ENCODE peak calls at places on chromosome 11, in six cellular contexts. Q is fibroblast of mammary gland, V is heart left ventricle, A is PC-3, I is epithelial cell of esophagus, D is WTC11. K is an unnamed sample.

GRCh38 chr11:133081730-133082452 is 450.4 kb downstream of the OPCML start:
- DNase-seq in Q (no peak), V (no peak), A (no peak), I (no peak), D (no peak), K (no peak)

GRCh38 chr11:124867700-124868099 is 2.5 kb downstream of the ROBO3 start:
- DNase-seq in Q (peak), V (peak), A (peak), I (peak), D (peak), K (no peak)

GRCh38 chr11:43835104-43835503 is 45.5 kb upstream of the ALKBH3 start:
- DNase-seq in Q (no peak), V (no peak), A (no peak), I (no peak), D (no peak), K (no peak)

GRCh38 chr11:48007677-48008076 is 27.3 kb downstream of the PTPRJ start:
- DNase-seq in Q (no peak), V (peak), A (no peak), I (no peak), D (no peak), K (no peak)

GRCh38 chr11:76232026-76232665 is 25.8 kb upstream of the WNT11 start:
- DNase-seq in Q (no peak), V (no peak), A (no peak), I (no peak), D (no peak), K (no peak)

GRCh38 chr11:17651681-17652080 is 67.7 kb upstream of the MYOD1 start:
- DNase-seq in Q (no peak), V (no peak), A (no peak), I (no peak), D (no peak), K (no peak)

GRCh38 chr11:61163714-61164609 is 2.7 kb upstream of the VPS37C start:
- DNase-seq in Q (no peak), V (no peak), A (no peak), I (no peak), D (no peak), K (no peak)

GRCh38 chr11:82682003-82682751 is 51.5 kb downstream of the FAM181B start:
- DNase-seq in Q (peak), V (no peak), A (peak), I (peak), D (peak), K (no peak)

GRCh38 chr11:34176980-34177319 is 71.5 kb downstream of the NAT10 start:
- DNase-seq in Q (no peak), V (no peak), A (no peak), I (no peak), D (no peak), K (no peak)

GRCh38 chr11:110894224-110894623 is 182.0 kb upstream of the ARHGAP20 start:
- DNase-seq in Q (no peak), V (no peak), A (no peak), I (no peak), D (no peak), K (no peak)

GRCh38 chr11:69369945-69370344 is 76.0 kb downstream of the MYEOV start:
- DNase-seq in Q (no peak), V (no peak), A (no peak), I (no peak), D (no peak), K (no peak)

GRCh38 chr11:14021738-14022137 is 59.2 kb downstream of the SPON1 start:
- DNase-seq in Q (no peak), V (no peak), A (no peak), I (no peak), D (no peak), K (no peak)

GRCh38 chr11:26599421-26599820 is 27.4 kb upstream of the MUC15 start:
- DNase-seq in Q (peak), V (no peak), A (no peak), I (peak), D (no peak), K (no peak)

GRCh38 chr11:70319694-70320093 is 49.2 kb downstream of the PPFIA1 start:
- DNase-seq in Q (no peak), V (peak), A (no peak), I (no peak), D (no peak), K (no peak)

GRCh38 chr11:61695917-61696316 is 15.7 kb downstream of the DAGLA start:
- DNase-seq in Q (peak), V (peak), A (peak), I (peak), D (no peak), K (no peak)

GRCh38 chr11:47003180-47003877 is 66.8 kb downstream of the CSTPP1 start:
- DNase-seq in Q (peak), V (peak), A (no peak), I (no peak), D (no peak), K (no peak)

GRCh38 chr11:132997396-132997795 is 534.9 kb downstream of the OPCML start:
- DNase-seq in Q (no peak), V (no peak), A (no peak), I (no peak), D (no peak), K (no peak)

GRCh38 chr11:111975076-111975806 is 38.1 kb downstream of the DIXDC1 start:
- DNase-seq in Q (no peak), V (no peak), A (peak), I (no peak), D (no peak), K (no peak)

GRCh38 chr11:28621648-28622215 is 513.5 kb downstream of the METTL15 start:
- DNase-seq in Q (peak), V (no peak), A (no peak), I (no peak), D (no peak), K (no peak)

GRCh38 chr11:46001427-46002049 is 79.1 kb downstream of the LARGE2 start:
- DNase-seq in Q (no peak), V (no peak), A (no peak), I (no peak), D (no peak), K (no peak)

GRCh38 chr11:64787526-64788320 is 9.4 kb upstream of the SF1 start:
- DNase-seq in Q (peak), V (no peak), A (peak), I (peak), D (peak), K (peak)

GRCh38 chr11:118914178-118914918 is 11.4 kb downstream of the BCL9L start:
- DNase-seq in Q (no peak), V (no peak), A (peak), I (no peak), D (no peak), K (no peak)

GRCh38 chr11:28808771-28809170 is 700.6 kb downstream of the METTL15 start:
- DNase-seq in Q (no peak), V (no peak), A (no peak), I (peak), D (no peak), K (no peak)

GRCh38 chr11:68454767-68455166 is 5.8 kb upstream of the PPP6R3 start:
- DNase-seq in Q (no peak), V (peak), A (no peak), I (peak), D (no peak), K (no peak)

DNA sequence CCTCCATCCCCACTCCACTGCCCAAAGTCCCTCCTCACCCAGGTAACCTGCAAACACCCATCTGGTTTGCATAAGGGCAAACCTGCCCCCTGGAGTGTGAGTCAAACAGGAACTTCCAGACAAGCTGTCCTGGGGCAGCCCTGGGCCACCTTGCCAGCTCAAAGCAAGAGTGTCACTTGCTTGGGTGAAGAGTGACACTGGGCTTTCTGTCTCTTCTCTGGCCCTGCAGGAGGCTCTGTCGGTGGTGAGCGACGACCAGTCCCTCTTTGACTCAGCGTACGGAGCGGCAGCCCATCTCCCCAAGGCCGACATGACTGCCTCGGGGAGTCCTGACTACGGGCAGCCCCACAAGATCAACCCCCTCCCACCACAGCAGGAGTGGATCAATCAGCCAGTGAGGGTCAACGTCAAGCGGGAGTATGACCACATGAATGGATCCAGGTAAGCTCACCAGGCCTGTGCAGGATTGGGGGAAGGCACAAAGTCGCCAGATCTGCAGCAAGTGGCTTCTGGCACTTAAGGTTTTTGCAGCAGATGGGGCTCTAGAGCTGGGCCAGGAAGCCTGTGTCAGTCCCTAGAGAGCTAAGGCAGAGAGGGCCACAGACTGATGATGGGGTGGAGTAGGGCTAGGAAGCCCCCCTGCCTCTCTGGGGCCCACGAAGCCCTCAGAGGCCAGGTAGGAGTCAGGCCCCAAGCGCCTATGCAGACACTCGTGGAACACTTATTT is 64.2 kb downstream of the FLI1 start:
- DNase-seq in Q (no peak), V (no peak), A (peak), I (peak), D (no peak), K (no peak)
- TF ChIP-seq CTCF in Q (no peak), V (no peak), A (no peak), I (no peak), D (no peak), K (no peak)

GRCh38 chr11:58788355-58789023 is 56.0 kb downstream of the GLYATL2 start:
- DNase-seq in Q (peak), V (peak), A (peak), I (peak), D (peak), K (peak)
- TF ChIP-seq CTCF in Q (peak), V (peak), A (peak), I (peak), D (peak), K (peak)

DNA sequence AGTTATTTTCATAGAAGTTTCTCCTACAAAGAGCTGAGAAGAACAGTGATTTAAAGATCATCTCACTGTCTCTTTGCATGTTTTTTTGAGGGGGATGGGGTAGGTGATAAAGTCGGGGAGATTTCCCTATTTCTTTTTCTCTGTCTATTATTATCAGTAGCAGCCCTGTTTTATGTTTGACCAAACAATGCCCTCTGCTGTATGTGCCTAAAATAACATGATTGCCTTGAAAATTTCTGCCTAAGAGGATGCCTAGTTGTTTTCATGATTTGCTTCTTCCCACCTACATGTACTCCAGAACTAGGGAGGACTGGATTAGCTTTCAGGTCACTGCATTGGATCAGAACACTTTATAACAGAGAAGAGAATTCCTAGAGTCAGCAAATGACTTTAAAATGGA is 1330.2 kb downstream of the LRRC4C start:
- DNase-seq in Q (no peak), V (no peak), A (peak), I (peak), D (no peak), K (no peak)
- TF ChIP-seq CTCF in Q (peak), V (no peak), A (peak), I (no peak), D (peak), K (peak)

GRCh38 chr11:12087075-12087775 is 23.2 kb upstream of the MICAL2 start:
- DNase-seq in Q (peak), V (no peak), A (peak), I (peak), D (no peak), K (no peak)
- TF ChIP-seq CTCF in Q (peak), V (no peak), A (peak), I (peak), D (no peak), K (peak)

GRCh38 chr11:10857604-10858504 is at the start of gene ZBED5:
- DNase-seq in Q (peak), V (peak), A (peak), I (peak), D (peak), K (peak)
- TF ChIP-seq CTCF in Q (no peak), V (no peak), A (no peak), I (peak), D (no peak), K (peak)